ENCODE peak calls at places on chromosomes 5 and 9, in seven cellular contexts. G is kidney epithelial cell, L is activated T-helper 1 cell treated with Interleukin-2 at 50 U/mL for 16 hours, Z is MCF 10A, C is glutamatergic neuron, D is NCI-H1930, R is T-helper 2 cell. H is an unnamed sample.
A peak's percentile ranks its signal among the peaks of the same experiment; 100 is the strongest.

GRCh38 chr5:9922719-9923118 is 292.6 kb upstream of the TAS2R1 start:
- DNase-seq in G (no peak), L (no peak), Z (no peak), C (no peak), D (no peak), R (no peak), H (no peak)

GRCh38 chr5:76319673-76320072 is 83.4 kb upstream of the IQGAP2 start:
- DNase-seq in G (no peak), L (no peak), Z (no peak), C (no peak), D (no peak), R (no peak), H (no peak)

GRCh38 chr9:123445981-123446610 is 90.1 kb downstream of the CRB2 start:
- DNase-seq in G (peak; percentile 75), L (no peak), Z (peak; percentile 23), C (no peak), D (no peak), R (no peak), H (no peak)

GRCh38 chr5:124883686-124884085 is 137.2 kb upstream of the ZNF608 start:
- DNase-seq in G (no peak), L (no peak), Z (no peak), C (no peak), D (no peak), R (no peak), H (no peak)

GRCh38 chr5:52783226-52783959 is 4.3 kb upstream of the ITGA1 start:
- DNase-seq in G (no peak), L (no peak), Z (peak; percentile 85), C (no peak), D (no peak), R (no peak), H (no peak)

GRCh38 chr5:115577741-115578140 is 24.5 kb downstream of the TICAM2 start:
- DNase-seq in G (no peak), L (no peak), Z (no peak), C (no peak), D (no peak), R (no peak), H (no peak)

GRCh38 chr5:134965271-134965825 is 2.4 kb upstream of the CATSPER3 start:
- DNase-seq in G (no peak), L (no peak), Z (no peak), C (no peak), D (no peak), R (no peak), H (no peak)

GRCh38 chr5:62475072-62475471 is 62.5 kb downstream of the IPO11 start:
- DNase-seq in G (peak; percentile 39), L (no peak), Z (peak; percentile 88), C (no peak), D (no peak), R (no peak), H (no peak)

GRCh38 chr5:93575466-93575865 is 5.6 kb downstream of the NR2F1-AS1 start:
- DNase-seq in G (no peak), L (no peak), Z (no peak), C (no peak), D (no peak), R (no peak), H (no peak)

GRCh38 chr5:68464424-68464823 is 248.9 kb downstream of the PIK3R1 start:
- DNase-seq in G (peak; percentile 67), L (no peak), Z (peak; percentile 88), C (no peak), D (no peak), R (no peak), H (no peak)

GRCh38 chr9:108270041-108270440 is 585.7 kb downstream of the ACTL7B start:
- DNase-seq in G (no peak), L (no peak), Z (no peak), C (no peak), D (no peak), R (no peak), H (no peak)

GRCh38 chr9:34771023-34771422 is 61.1 kb upstream of the CCL21 start:
- DNase-seq in G (no peak), L (no peak), Z (peak; percentile 77), C (no peak), D (peak; percentile 38), R (no peak), H (no peak)

H was measured in NCI-H2107.